ENCODE peak calls at places on chromosomes 2 and 18, in five cellular contexts. One of them, this sample, is unnamed.

GRCh38 chr18:8713691-8714090 is 8.3 kb downstream of the MTCL1 start:
- DNase-seq in hypothalamus: no peak
- DNase-seq in stimulated activated CD4-positive, alpha-beta T cell treated with anti-CD3 and anti-CD28 coated beads, TNF-alpha, amount 100 ng/mL, for 24 hours: no peak
- DNase-seq in effector memory CD4-positive, alpha-beta T cell: no peak
- DNase-seq in posterior cingulate gyrus: no peak
- DNase-seq in this sample: no peak

GRCh38 chr2:18754286-18754685 is 164.9 kb upstream of the NT5C1B start:
- DNase-seq in stimulated activated CD4-positive, alpha-beta T cell treated with anti-CD3 and anti-CD28 coated beads, TNF-alpha, amount 100 ng/mL, for 24 hours: no peak
- DNase-seq in hypothalamus: no peak
- DNase-seq in effector memory CD4-positive, alpha-beta T cell: no peak
- DNase-seq in posterior cingulate gyrus: no peak
- DNase-seq in this sample: no peak

GRCh38 chr2:230877737-230878598 is 13.2 kb downstream of the ITM2C start:
- DNase-seq in posterior cingulate gyrus: no peak
- DNase-seq in stimulated activated CD4-positive, alpha-beta T cell treated with anti-CD3 and anti-CD28 coated beads, TNF-alpha, amount 100 ng/mL, for 24 hours: no peak
- DNase-seq in effector memory CD4-positive, alpha-beta T cell: peak; percentile 54
- DNase-seq in hypothalamus: no peak
- DNase-seq in this sample: no peak

GRCh38 chr2:31318360-31319336 is 84.7 kb downstream of the EHD3 start:
- DNase-seq in hypothalamus: no peak
- DNase-seq in effector memory CD4-positive, alpha-beta T cell: peak; percentile 2
- DNase-seq in posterior cingulate gyrus: no peak
- DNase-seq in stimulated activated CD4-positive, alpha-beta T cell treated with anti-CD3 and anti-CD28 coated beads, TNF-alpha, amount 100 ng/mL, for 24 hours: peak; percentile 35
- DNase-seq in this sample: no peak

GRCh38 chr2:216820709-216821108 is 39.2 kb downstream of the TNP1 start:
- DNase-seq in stimulated activated CD4-positive, alpha-beta T cell treated with anti-CD3 and anti-CD28 coated beads, TNF-alpha, amount 100 ng/mL, for 24 hours: no peak
- DNase-seq in hypothalamus: no peak
- DNase-seq in effector memory CD4-positive, alpha-beta T cell: no peak
- DNase-seq in posterior cingulate gyrus: no peak
- DNase-seq in this sample: no peak

GRCh38 chr18:75083761-75084160 is 125.2 kb downstream of the PTGR3 start:
- DNase-seq in hypothalamus: no peak
- DNase-seq in effector memory CD4-positive, alpha-beta T cell: no peak
- DNase-seq in posterior cingulate gyrus: no peak
- DNase-seq in stimulated activated CD4-positive, alpha-beta T cell treated with anti-CD3 and anti-CD28 coated beads, TNF-alpha, amount 100 ng/mL, for 24 hours: no peak
- DNase-seq in this sample: no peak

GRCh38 chr2:237459226-237459625 is 27.8 kb upstream of the MLPH start:
- DNase-seq in effector memory CD4-positive, alpha-beta T cell: no peak
- DNase-seq in posterior cingulate gyrus: no peak
- DNase-seq in hypothalamus: no peak
- DNase-seq in stimulated activated CD4-positive, alpha-beta T cell treated with anti-CD3 and anti-CD28 coated beads, TNF-alpha, amount 100 ng/mL, for 24 hours: no peak
- DNase-seq in this sample: no peak

GRCh38 chr2:181959508-181959907 is 26.1 kb upstream of the PPP1R1C start:
- DNase-seq in hypothalamus: no peak
- DNase-seq in effector memory CD4-positive, alpha-beta T cell: no peak
- DNase-seq in posterior cingulate gyrus: no peak
- DNase-seq in stimulated activated CD4-positive, alpha-beta T cell treated with anti-CD3 and anti-CD28 coated beads, TNF-alpha, amount 100 ng/mL, for 24 hours: no peak
- DNase-seq in this sample: no peak

GRCh38 chr18:44598514-44598913 is 82.2 kb upstream of the SETBP1 start:
- DNase-seq in effector memory CD4-positive, alpha-beta T cell: no peak
- DNase-seq in posterior cingulate gyrus: no peak
- DNase-seq in hypothalamus: no peak
- DNase-seq in stimulated activated CD4-positive, alpha-beta T cell treated with anti-CD3 and anti-CD28 coated beads, TNF-alpha, amount 100 ng/mL, for 24 hours: no peak
- DNase-seq in this sample: no peak

GRCh38 chr2:27552941-27553340 is 29.9 kb upstream of the ZNF512 start:
- DNase-seq in stimulated activated CD4-positive, alpha-beta T cell treated with anti-CD3 and anti-CD28 coated beads, TNF-alpha, amount 100 ng/mL, for 24 hours: no peak
- DNase-seq in hypothalamus: no peak
- DNase-seq in effector memory CD4-positive, alpha-beta T cell: no peak
- DNase-seq in posterior cingulate gyrus: no peak
- DNase-seq in this sample: no peak

GRCh38 chr2:167602122-167602521 is 645.3 kb downstream of the STK39 start:
- DNase-seq in hypothalamus: no peak
- DNase-seq in effector memory CD4-positive, alpha-beta T cell: no peak
- DNase-seq in stimulated activated CD4-positive, alpha-beta T cell treated with anti-CD3 and anti-CD28 coated beads, TNF-alpha, amount 100 ng/mL, for 24 hours: no peak
- DNase-seq in posterior cingulate gyrus: no peak
- DNase-seq in this sample: no peak

GRCh38 chr2:10935953-10936942 is 24.5 kb downstream of the KCNF1 start:
- DNase-seq in stimulated activated CD4-positive, alpha-beta T cell treated with anti-CD3 and anti-CD28 coated beads, TNF-alpha, amount 100 ng/mL, for 24 hours: no peak
- DNase-seq in posterior cingulate gyrus: no peak
- DNase-seq in effector memory CD4-positive, alpha-beta T cell: no peak
- DNase-seq in hypothalamus: no peak
- DNase-seq in this sample: no peak

GRCh38 chr2:52821631-52822030 is 946.0 kb upstream of the CHAC2 start:
- DNase-seq in stimulated activated CD4-positive, alpha-beta T cell treated with anti-CD3 and anti-CD28 coated beads, TNF-alpha, amount 100 ng/mL, for 24 hours: no peak
- DNase-seq in posterior cingulate gyrus: no peak
- DNase-seq in hypothalamus: no peak
- DNase-seq in effector memory CD4-positive, alpha-beta T cell: no peak
- DNase-seq in this sample: no peak

GRCh38 chr2:204024906-204025475 is 88.4 kb downstream of the ICOS start:
- DNase-seq in stimulated activated CD4-positive, alpha-beta T cell treated with anti-CD3 and anti-CD28 coated beads, TNF-alpha, amount 100 ng/mL, for 24 hours: no peak
- DNase-seq in posterior cingulate gyrus: no peak
- DNase-seq in hypothalamus: no peak
- DNase-seq in effector memory CD4-positive, alpha-beta T cell: no peak
- DNase-seq in this sample: no peak

GRCh38 chr2:39913648-39914456 is 134.8 kb upstream of the THUMPD2 start:
- DNase-seq in posterior cingulate gyrus: no peak
- DNase-seq in effector memory CD4-positive, alpha-beta T cell: no peak
- DNase-seq in stimulated activated CD4-positive, alpha-beta T cell treated with anti-CD3 and anti-CD28 coated beads, TNF-alpha, amount 100 ng/mL, for 24 hours: no peak
- DNase-seq in hypothalamus: no peak
- DNase-seq in this sample: no peak

GRCh38 chr2:86035883-86036789 is 69.5 kb downstream of the POLR1A start:
- DNase-seq in effector memory CD4-positive, alpha-beta T cell: peak; percentile 60
- DNase-seq in stimulated activated CD4-positive, alpha-beta T cell treated with anti-CD3 and anti-CD28 coated beads, TNF-alpha, amount 100 ng/mL, for 24 hours: peak; percentile 57
- DNase-seq in hypothalamus: peak; percentile 43
- DNase-seq in posterior cingulate gyrus: peak; percentile 41
- DNase-seq in this sample: peak; percentile 58

GRCh38 chr2:121155502-121156056 is 129.4 kb downstream of the TFCP2L1 start:
- DNase-seq in effector memory CD4-positive, alpha-beta T cell: no peak
- DNase-seq in stimulated activated CD4-positive, alpha-beta T cell treated with anti-CD3 and anti-CD28 coated beads, TNF-alpha, amount 100 ng/mL, for 24 hours: no peak
- DNase-seq in hypothalamus: no peak
- DNase-seq in posterior cingulate gyrus: no peak
- DNase-seq in this sample: no peak

GRCh38 chr2:224778474-224778877 is 62.3 kb upstream of the CCDC195 start:
- DNase-seq in posterior cingulate gyrus: no peak
- DNase-seq in stimulated activated CD4-positive, alpha-beta T cell treated with anti-CD3 and anti-CD28 coated beads, TNF-alpha, amount 100 ng/mL, for 24 hours: peak; percentile 46
- DNase-seq in hypothalamus: peak; percentile 6
- DNase-seq in effector memory CD4-positive, alpha-beta T cell: no peak
- DNase-seq in this sample: peak; percentile 3

GRCh38 chr2:152098798-152099654 is at the start of gene CACNB4:
- DNase-seq in effector memory CD4-positive, alpha-beta T cell: no peak
- DNase-seq in stimulated activated CD4-positive, alpha-beta T cell treated with anti-CD3 and anti-CD28 coated beads, TNF-alpha, amount 100 ng/mL, for 24 hours: no peak
- DNase-seq in hypothalamus: no peak
- DNase-seq in posterior cingulate gyrus: no peak
- DNase-seq in this sample: no peak

GRCh38 chr18:79400591-79401381 is 5.1 kb downstream of the NFATC1 start:
- DNase-seq in hypothalamus: no peak
- DNase-seq in posterior cingulate gyrus: no peak
- DNase-seq in stimulated activated CD4-positive, alpha-beta T cell treated with anti-CD3 and anti-CD28 coated beads, TNF-alpha, amount 100 ng/mL, for 24 hours: peak; percentile 59
- DNase-seq in effector memory CD4-positive, alpha-beta T cell: peak; percentile 61
- DNase-seq in this sample: no peak

GRCh38 chr2:11617984-11618707 is 51.8 kb downstream of the NTSR2 start:
- DNase-seq in stimulated activated CD4-positive, alpha-beta T cell treated with anti-CD3 and anti-CD28 coated beads, TNF-alpha, amount 100 ng/mL, for 24 hours: no peak
- DNase-seq in hypothalamus: no peak
- DNase-seq in effector memory CD4-positive, alpha-beta T cell: no peak
- DNase-seq in posterior cingulate gyrus: no peak
- DNase-seq in this sample: no peak

GRCh38 chr18:53946561-53946960 is 277.9 kb downstream of the MBD2 start:
- DNase-seq in hypothalamus: no peak
- DNase-seq in stimulated activated CD4-positive, alpha-beta T cell treated with anti-CD3 and anti-CD28 coated beads, TNF-alpha, amount 100 ng/mL, for 24 hours: no peak
- DNase-seq in posterior cingulate gyrus: no peak
- DNase-seq in effector memory CD4-positive, alpha-beta T cell: no peak
- DNase-seq in this sample: no peak

GRCh38 chr2:57330447-57330846 is 716.2 kb upstream of the VRK2 start:
- DNase-seq in posterior cingulate gyrus: no peak
- DNase-seq in stimulated activated CD4-positive, alpha-beta T cell treated with anti-CD3 and anti-CD28 coated beads, TNF-alpha, amount 100 ng/mL, for 24 hours: no peak
- DNase-seq in effector memory CD4-positive, alpha-beta T cell: no peak
- DNase-seq in hypothalamus: no peak
- DNase-seq in this sample: no peak

GRCh38 chr2:217625475-217626245 is 377.1 kb downstream of the TNS1 start:
- DNase-seq in hypothalamus: no peak
- DNase-seq in posterior cingulate gyrus: no peak
- DNase-seq in stimulated activated CD4-positive, alpha-beta T cell treated with anti-CD3 and anti-CD28 coated beads, TNF-alpha, amount 100 ng/mL, for 24 hours: no peak
- DNase-seq in effector memory CD4-positive, alpha-beta T cell: no peak
- DNase-seq in this sample: no peak

GRCh38 chr18:24695168-24695567 is 234.7 kb downstream of the HRH4 start:
- DNase-seq in effector memory CD4-positive, alpha-beta T cell: no peak
- DNase-seq in stimulated activated CD4-positive, alpha-beta T cell treated with anti-CD3 and anti-CD28 coated beads, TNF-alpha, amount 100 ng/mL, for 24 hours: no peak
- DNase-seq in hypothalamus: no peak
- DNase-seq in posterior cingulate gyrus: no peak
- DNase-seq in this sample: no peak

GRCh38 chr2:29060491-29060890 is 13.8 kb downstream of the PCARE start:
- DNase-seq in posterior cingulate gyrus: no peak
- DNase-seq in stimulated activated CD4-positive, alpha-beta T cell treated with anti-CD3 and anti-CD28 coated beads, TNF-alpha, amount 100 ng/mL, for 24 hours: no peak
- DNase-seq in hypothalamus: no peak
- DNase-seq in effector memory CD4-positive, alpha-beta T cell: no peak
- DNase-seq in this sample: no peak

GRCh38 chr2:218334531-218334930 is 22.1 kb upstream of the CATIP start:
- DNase-seq in effector memory CD4-positive, alpha-beta T cell: no peak
- DNase-seq in posterior cingulate gyrus: no peak
- DNase-seq in hypothalamus: no peak
- DNase-seq in stimulated activated CD4-positive, alpha-beta T cell treated with anti-CD3 and anti-CD28 coated beads, TNF-alpha, amount 100 ng/mL, for 24 hours: no peak
- DNase-seq in this sample: no peak

GRCh38 chr2:237604960-237605359 is 14.4 kb upstream of the RAB17 start:
- DNase-seq in stimulated activated CD4-positive, alpha-beta T cell treated with anti-CD3 and anti-CD28 coated beads, TNF-alpha, amount 100 ng/mL, for 24 hours: no peak
- DNase-seq in effector memory CD4-positive, alpha-beta T cell: no peak
- DNase-seq in hypothalamus: no peak
- DNase-seq in posterior cingulate gyrus: no peak
- DNase-seq in this sample: no peak

GRCh38 chr2:240851078-240851861 is 17.4 kb upstream of the AGXT start:
- DNase-seq in effector memory CD4-positive, alpha-beta T cell: peak; percentile 55
- DNase-seq in posterior cingulate gyrus: peak; percentile 78
- DNase-seq in hypothalamus: peak; percentile 73
- DNase-seq in stimulated activated CD4-positive, alpha-beta T cell treated with anti-CD3 and anti-CD28 coated beads, TNF-alpha, amount 100 ng/mL, for 24 hours: peak; percentile 81
- DNase-seq in this sample: peak; percentile 87

GRCh38 chr2:239706407-239706806 is 305.6 kb upstream of the HDAC4 start:
- DNase-seq in hypothalamus: no peak
- DNase-seq in posterior cingulate gyrus: no peak
- DNase-seq in stimulated activated CD4-positive, alpha-beta T cell treated with anti-CD3 and anti-CD28 coated beads, TNF-alpha, amount 100 ng/mL, for 24 hours: no peak
- DNase-seq in effector memory CD4-positive, alpha-beta T cell: no peak
- DNase-seq in this sample: no peak

This sample was measured in anterior cingulate cortex.